ENCODE peak calls at places on chromosomes 12 and 14, in six cellular contexts. I is PC-3, B is neural progenitor cell, M is Peyer's patch, D is transverse colon, G is endodermal cell. K is an unnamed sample.
A peak's percentile ranks its signal among the peaks of the same experiment; 100 is the strongest.

GRCh38 chr12:116969615-116970575 is 59.1 kb downstream of the FBXW8 start:
- DNase-seq in I (no peak), B (peak; percentile 52), M (no peak), D (no peak), G (peak; percentile 50), K (no peak)

GRCh38 chr12:58242803-58243628 is 301.6 kb downstream of the ATP23 start:
- DNase-seq in I (no peak), B (peak; percentile 46), M (no peak), D (no peak), G (no peak), K (peak; percentile 76)

GRCh38 chr12:19752712-19753111 is 313.4 kb downstream of the AEBP2 start:
- DNase-seq in I (no peak), B (no peak), M (no peak), D (no peak), G (no peak), K (no peak)

GRCh38 chr12:31785318-31785717 is 56.5 kb upstream of the AMN1 start:
- DNase-seq in I (no peak), B (no peak), M (no peak), D (no peak), G (no peak), K (no peak)

GRCh38 chr14:76375484-76375883 is 453 bp upstream of the ESRRB start:
- DNase-seq in I (no peak), B (no peak), M (no peak), D (no peak), G (no peak), K (no peak)

GRCh38 chr14:26199599-26200370 is 398.0 kb downstream of the NOVA1 start:
- DNase-seq in I (peak; percentile 46), B (no peak), M (no peak), D (no peak), G (no peak), K (no peak)

GRCh38 chr12:31853520-31853919 is 105.7 kb upstream of the RESF1 start:
- DNase-seq in I (no peak), B (no peak), M (no peak), D (no peak), G (no peak), K (no peak)

GRCh38 chr12:27340971-27341370 is 8.3 kb downstream of the BMAL2 start:
- DNase-seq in I (peak; percentile 68), B (no peak), M (no peak), D (no peak), G (no peak), K (no peak)

GRCh38 chr12:50626026-50626425 is 121.2 kb downstream of the DIP2B start:
- DNase-seq in I (no peak), B (no peak), M (no peak), D (no peak), G (no peak), K (peak; percentile 84)

GRCh38 chr12:12387521-12387920 is 30.6 kb downstream of the BORCS5 start:
- DNase-seq in I (peak; percentile 53), B (no peak), M (no peak), D (no peak), G (no peak), K (no peak)

GRCh38 chr12:84904051-84904450 is 8.5 kb downstream of the SLC6A15 start:
- DNase-seq in I (no peak), B (no peak), M (no peak), D (no peak), G (no peak), K (no peak)

GRCh38 chr12:45425426-45425825 is 209.5 kb downstream of the ANO6 start:
- DNase-seq in I (no peak), B (no peak), M (no peak), D (no peak), G (no peak), K (no peak)

GRCh38 chr14:94174622-94175402 is 690 bp downstream of the PPP4R4 start:
- DNase-seq in I (no peak), B (peak; percentile 72), M (no peak), D (no peak), G (peak; percentile 85), K (no peak)

GRCh38 chr14:105935384-105935783 is 409.0 kb downstream of the TMEM121 start:
- DNase-seq in I (no peak), B (no peak), M (no peak), D (no peak), G (peak; percentile 7), K (no peak)

GRCh38 chr12:104599985-104600712 is 143.4 kb downstream of the CHST11 start:
- DNase-seq in I (no peak), B (no peak), M (no peak), D (no peak), G (no peak), K (no peak)

GRCh38 chr12:92365836-92366235 is 220.2 kb upstream of the BTG1 start:
- DNase-seq in I (no peak), B (no peak), M (no peak), D (no peak), G (no peak), K (no peak)

GRCh38 chr14:90399541-90400444 is 3.0 kb downstream of the CALM1 start:
- DNase-seq in I (peak; percentile 96), B (peak; percentile 97), M (peak; percentile 96), D (peak; percentile 92), G (peak; percentile 94), K (peak; percentile 96)

GRCh38 chr12:98490491-98491453 is 24.6 kb upstream of the TMPO start:
- DNase-seq in I (peak; percentile 90), B (peak; percentile 93), M (peak; percentile 94), D (peak; percentile 91), G (peak; percentile 100), K (peak; percentile 93)

GRCh38 chr12:115998119-115998633 is 279.3 kb downstream of the MED13L start:
- DNase-seq in I (peak; percentile 81), B (peak; percentile 67), M (peak; percentile 61), D (peak; percentile 14), G (peak; percentile 87), K (peak; percentile 75)

GRCh38 chr12:6961695-6962284 is 8.7 kb downstream of the PHB2 start:
- DNase-seq in I (peak; percentile 61), B (peak; percentile 89), M (peak; percentile 82), D (peak; percentile 85), G (peak; percentile 96), K (peak; percentile 97)

GRCh38 chr12:6961278-6961694 is 9.2 kb downstream of the PHB2 start:
- DNase-seq in I (no peak), B (no peak), M (peak; percentile 90), D (peak; percentile 83), G (peak; percentile 73), K (peak; percentile 67)

GRCh38 chr12:6963016-6963731 is 7.3 kb downstream of the PHB2 start:
- DNase-seq in I (no peak), B (no peak), M (peak; percentile 90), D (peak; percentile 95), G (peak; percentile 99), K (no peak)

GRCh38 chr12:6963741-6964446 is 6.6 kb downstream of the PHB2 start:
- DNase-seq in I (no peak), B (no peak), M (no peak), D (no peak), G (peak; percentile 74), K (no peak)

GRCh38 chr12:6962285-6963015 is 8.0 kb downstream of the PHB2 start:
- DNase-seq in I (no peak), B (peak; percentile 25), M (peak; percentile 85), D (peak; percentile 89), G (no peak), K (no peak)
- H3K4me1 ChIP-seq in I (peaks cover 14% of the 10 kb centered on the region), B (peaks cover 20% of the 10 kb centered on the region), M (peaks cover 50% of the 10 kb centered on the region), D (peaks cover 23% of the 10 kb centered on the region), G (peaks cover 4% of the 10 kb centered on the region), K (peaks cover 44% of the 10 kb centered on the region)

GRCh38 chr12:132807295-132808222 is 21.1 kb downstream of the GOLGA3 start:
- DNase-seq in I (no peak), B (no peak), M (no peak), D (no peak), G (peak; percentile 79), K (no peak)

GRCh38 chr12:132812631-132813305 is 15.9 kb downstream of the GOLGA3 start:
- DNase-seq in I (peak; percentile 22), B (no peak), M (no peak), D (no peak), G (no peak), K (no peak)

GRCh38 chr12:132814232-132814631 is 14.4 kb downstream of the GOLGA3 start:
- DNase-seq in I (no peak), B (no peak), M (no peak), D (no peak), G (no peak), K (no peak)

GRCh38 chr12:132818562-132818961 is 10.1 kb downstream of the GOLGA3 start:
- DNase-seq in I (no peak), B (no peak), M (no peak), D (no peak), G (no peak), K (no peak)

GRCh38 chr12:132813443-132813842 is 15.2 kb downstream of the GOLGA3 start:
- DNase-seq in I (no peak), B (no peak), M (no peak), D (no peak), G (no peak), K (no peak)
- TF ChIP-seq CTCF in I (no peak), B (no peak), M (no peak), D (no peak), G (no peak), K (no peak)

GRCh38 chr14:103118663-103119404 is 4.4 kb upstream of the TNFAIP2 start:
- DNase-seq in I (no peak), B (no peak), M (peak; percentile 77), D (peak; percentile 61), G (no peak), K (no peak)

GRCh38 chr14:103115845-103116572 is 7.3 kb upstream of the TNFAIP2 start:
- DNase-seq in I (peak; percentile 75), B (no peak), M (no peak), D (no peak), G (no peak), K (no peak)

GRCh38 chr14:103118019-103118662 is 5.1 kb upstream of the TNFAIP2 start:
- DNase-seq in I (no peak), B (no peak), M (peak; percentile 79), D (peak; percentile 55), G (peak; percentile 62), K (no peak)

GRCh38 chr14:103113774-103114173 is 9.5 kb upstream of the TNFAIP2 start:
- DNase-seq in I (no peak), B (no peak), M (no peak), D (no peak), G (peak; percentile 45), K (no peak)

DNA sequence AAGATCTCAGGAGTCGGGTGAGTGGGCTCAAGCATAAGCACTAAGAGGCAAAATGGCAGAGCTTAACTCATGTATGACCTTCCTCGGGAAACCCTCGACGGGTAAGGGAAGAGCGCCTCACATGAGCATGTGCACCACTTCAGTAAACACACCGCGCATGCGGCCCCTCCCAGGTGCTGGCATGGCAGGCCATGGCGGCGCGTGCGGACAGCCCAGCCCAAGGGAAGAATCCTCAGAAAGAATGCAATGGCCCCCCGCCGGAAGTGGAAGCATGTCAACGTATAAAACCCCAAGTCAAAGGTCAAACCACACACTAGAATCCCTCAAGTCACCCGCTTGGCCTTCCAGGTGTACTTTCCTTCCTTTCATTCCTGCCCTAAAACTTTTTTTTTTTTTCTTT is 6.6 kb upstream of the TNFAIP2 start:
- DNase-seq in I (no peak), B (no peak), M (no peak), D (no peak), G (no peak), K (no peak)
- H3K4me1 ChIP-seq in I (peaks cover 8% of the 10 kb centered on the region), B (peaks cover 6% of the 10 kb centered on the region), M (peaks cover 47% of the 10 kb centered on the region), D (peaks cover 12% of the 10 kb centered on the region), G (no peaks in the 10 kb centered on the region), K (peaks cover 9% of the 10 kb centered on the region)

DNA sequence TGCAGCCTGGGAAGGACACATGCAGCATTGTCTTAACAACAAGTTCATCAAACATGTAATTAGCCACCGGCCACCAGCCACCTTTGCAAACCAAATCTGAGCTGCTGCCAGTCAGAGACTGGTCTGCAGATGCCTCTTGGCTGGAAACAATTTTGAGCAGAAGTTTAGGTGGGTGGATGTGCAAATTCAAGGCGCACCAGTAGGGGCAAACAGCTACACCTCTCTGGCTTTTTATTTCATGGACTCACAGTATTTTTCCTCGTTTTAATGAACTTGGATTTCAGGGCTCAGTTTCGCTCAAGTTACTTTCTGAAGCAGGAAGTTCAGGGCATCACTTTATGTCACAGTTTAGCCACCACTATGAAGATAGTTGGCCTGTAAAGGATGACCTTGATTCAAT is 94.3 kb downstream of the OTX2 start:
- DNase-seq in I (no peak), B (no peak), M (no peak), D (no peak), G (no peak), K (peak; percentile 7)
- TF ChIP-seq CTCF in I (peak; percentile 57), B (peak; percentile 33), M (no peak), D (no peak), G (peak; percentile 62), K (peak; percentile 24)

K was measured in A673.